ENCODE peak calls at places on chromosomes 16 and 17, in seven cellular contexts. V, S, A, R, B, Y and D are unnamed samples.
A peak's percentile ranks its signal among the peaks of the same experiment; 100 is the strongest.

GRCh38 chr17:1512351-1512750 is 4.1 kb downstream of the INPP5K start:
- DNase-seq in A (no peak), R (peak; percentile 76), S (no peak), V (no peak), B (no peak), Y (no peak), D (no peak)

GRCh38 chr17:226773-227580 is 45.5 kb upstream of the DOC2B start:
- DNase-seq in A (no peak), Y (no peak), R (no peak), S (no peak), V (no peak), B (no peak), D (no peak)

GRCh38 chr17:8123695-8124349 is at the start of gene HES7:
- DNase-seq in A (no peak), R (no peak), B (no peak), S (no peak), V (no peak), Y (no peak), D (no peak)

GRCh38 chr17:82302498-82302963 is 14.9 kb downstream of the CD7 start:
- DNase-seq in V (no peak), B (no peak), R (no peak), S (peak; percentile 57), A (no peak), Y (no peak), D (no peak)

GRCh38 chr16:31002810-31003209 is 7.6 kb downstream of the STX1B start:
- DNase-seq in B (no peak), Y (no peak), V (no peak), R (no peak), S (no peak), A (no peak), D (no peak)

GRCh38 chr17:55735784-55736405 is 13.2 kb upstream of the TMEM100 start:
- DNase-seq in V (no peak), S (peak; percentile 15), R (peak; percentile 49), B (no peak), A (peak; percentile 85), Y (peak; percentile 24), D (peak; percentile 20)

GRCh38 chr16:11499295-11500089 is 87.2 kb downstream of the LITAF start:
- DNase-seq in V (no peak), Y (no peak), S (no peak), A (no peak), B (no peak), R (peak; percentile 54), D (no peak)

GRCh38 chr17:74042241-74042640 is 161.2 kb upstream of the RPL38 start:
- DNase-seq in A (no peak), S (no peak), R (no peak), V (no peak), B (no peak), Y (no peak), D (no peak)

GRCh38 chr17:41178341-41178740 is 320 bp upstream of the KRTAP4-2 start:
- DNase-seq in Y (peak; percentile 56), V (no peak), S (no peak), B (no peak), R (peak; percentile 83), A (no peak), D (no peak)

GRCh38 chr16:47849736-47850135 is 306.1 kb downstream of the ABCC12 start:
- DNase-seq in R (no peak), Y (no peak), V (no peak), S (no peak), B (no peak), A (no peak), D (no peak)

GRCh38 chr17:80262291-80262690 is 1.6 kb downstream of the RNF213 start:
- DNase-seq in S (no peak), R (no peak), A (no peak), B (no peak), Y (no peak), V (no peak), D (no peak)

GRCh38 chr16:1786242-1787055 is 3.7 kb downstream of the NUBP2 start:
- DNase-seq in B (no peak), Y (no peak), S (no peak), A (no peak), R (no peak), V (no peak), D (peak; percentile 12)

GRCh38 chr17:17484451-17484899 is 7.7 kb downstream of the MED9 start:
- DNase-seq in R (peak; percentile 27), Y (no peak), B (no peak), V (no peak), S (no peak), A (peak; percentile 10), D (no peak)

GRCh38 chr16:85989863-85990643 is 91.1 kb downstream of the IRF8 start:
- DNase-seq in Y (no peak), R (no peak), B (no peak), S (no peak), V (no peak), A (peak; percentile 22), D (no peak)

GRCh38 chr17:36546418-36547093 is 1.8 kb downstream of the GGNBP2 start:
- DNase-seq in A (peak; percentile 20), S (no peak), R (peak; percentile 16), B (no peak), Y (no peak), V (no peak), D (no peak)

GRCh38 chr16:78092755-78093154 is 6.7 kb upstream of the WWOX start:
- DNase-seq in Y (no peak), B (no peak), R (no peak), V (no peak), S (no peak), A (no peak), D (no peak)